ENCODE peak calls at places on chromosomes 7 and 10, in five cellular contexts. C, R, Q, V and O are unnamed samples. For H3K4me1, the result is how much of the 10 kb centered on the place peaks cover.

GRCh38 chr10:61280303-61280702 is 172.9 kb downstream of the TMEM26 start:
- DNase-seq in C (no peak), R (no peak), Q (no peak), V (no peak), O (no peak)

GRCh38 chr10:109040622-109041021 is 882.7 kb downstream of the XPNPEP1 start:
- DNase-seq in C (no peak), R (no peak), Q (no peak), V (no peak), O (no peak)

GRCh38 chr10:77898323-77899079 is 28.1 kb downstream of the DLG5 start:
- DNase-seq in C (no peak), R (no peak), Q (no peak), V (no peak), O (peak)

GRCh38 chr7:8781166-8781565 is 347.8 kb downstream of the NXPH1 start:
- DNase-seq in C (no peak), R (no peak), Q (no peak), V (no peak), O (no peak)

GRCh38 chr10:62130948-62131347 is 137.7 kb downstream of the RTKN2 start:
- DNase-seq in C (no peak), R (no peak), Q (no peak), V (no peak), O (no peak)

GRCh38 chr10:45452743-45453452 is 78.9 kb downstream of the ALOX5 start:
- DNase-seq in C (no peak), R (no peak), Q (no peak), V (no peak), O (no peak)

GRCh38 chr7:101255841-101256240 is 11.0 kb upstream of the FIS1 start:
- DNase-seq in C (no peak), R (no peak), Q (no peak), V (no peak), O (no peak)

GRCh38 chr7:16062269-16062668 is 359.1 kb downstream of the CRPPA start:
- DNase-seq in C (no peak), R (no peak), Q (no peak), V (no peak), O (no peak)

GRCh38 chr7:47877336-47877735 is 70.9 kb downstream of the PKD1L1 start:
- DNase-seq in C (no peak), R (no peak), Q (no peak), V (no peak), O (no peak)

GRCh38 chr7:83060218-83060617 is 102.5 kb downstream of the PCLO start:
- DNase-seq in C (no peak), R (no peak), Q (no peak), V (no peak), O (peak)

GRCh38 chr7:150633926-150634325 is 1.7 kb upstream of the GIMAP6 start:
- DNase-seq in C (no peak), R (no peak), Q (no peak), V (no peak), O (no peak)

GRCh38 chr7:150631866-150632864 is at the start of gene GIMAP6:
- DNase-seq in C (no peak), R (no peak), Q (no peak), V (no peak), O (no peak)

GRCh38 chr7:150627959-150628358 is 4.2 kb downstream of the GIMAP6 start:
- DNase-seq in C (no peak), R (no peak), Q (no peak), V (no peak), O (no peak)

GRCh38 chr7:150629347-150629746 is 2.8 kb downstream of the GIMAP6 start:
- DNase-seq in C (no peak), R (no peak), Q (no peak), V (peak), O (no peak)

GRCh38 chr7:150631084-150631824 is 931 bp downstream of the GIMAP6 start:
- DNase-seq in C (no peak), R (no peak), Q (no peak), V (peak), O (peak)
- TF ChIP-seq POLR2A in C (no peak), R (no peak), Q (no peak), V (no peak), O (peak)

GRCh38 chr10:114396455-114396854 is 7.8 kb downstream of the AFAP1L2 start:
- DNase-seq in C (no peak), R (no peak), Q (no peak), V (no peak), O (no peak)
- H3K4me1 ChIP-seq in C (under half), R (under half), Q (under half), V (under half), O (half or more)

DNA sequence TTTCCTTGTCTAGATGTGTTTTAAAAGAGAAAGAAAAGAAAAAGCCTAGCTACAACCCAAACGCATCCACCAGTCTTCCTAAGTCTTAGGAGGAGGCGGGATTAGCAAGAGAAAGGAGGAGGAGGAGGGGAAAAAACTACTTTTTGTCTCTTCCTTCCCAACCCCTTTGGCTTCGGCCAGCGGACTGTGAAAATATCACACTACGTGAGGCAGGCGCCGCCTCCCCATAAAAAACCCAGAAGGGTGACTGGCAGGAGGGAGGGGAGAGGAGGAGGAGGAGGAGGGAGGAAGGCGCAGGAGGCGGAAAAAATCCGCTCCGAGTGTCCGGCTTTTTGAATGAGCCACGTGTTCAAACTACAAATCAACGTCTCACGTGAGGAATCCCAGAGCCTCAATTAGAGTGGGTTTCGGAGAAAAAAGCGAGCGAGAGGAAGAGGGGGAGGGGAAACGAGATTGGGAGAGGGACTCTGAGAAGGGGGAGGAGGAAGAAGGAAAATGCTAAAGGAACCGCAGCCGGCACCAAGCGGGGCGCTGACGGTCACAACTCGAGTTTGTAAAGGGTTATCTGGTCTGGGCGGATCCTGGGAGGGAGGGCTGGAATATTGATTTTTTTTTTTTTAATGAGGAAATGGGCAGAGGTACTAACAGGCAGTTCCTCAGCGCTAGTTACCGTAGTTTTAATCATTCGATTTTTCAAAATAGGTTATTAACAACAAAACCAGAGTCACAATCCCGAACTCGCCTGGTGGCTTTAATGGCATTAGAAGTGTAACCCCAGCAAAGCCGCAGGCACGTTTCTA is at the start of gene IGF2BP3:
- DNase-seq in C (no peak), R (no peak), Q (peak), V (no peak), O (no peak)
- TF ChIP-seq POLR2A in C (no peak), R (no peak), Q (no peak), V (no peak), O (no peak)

DNA sequence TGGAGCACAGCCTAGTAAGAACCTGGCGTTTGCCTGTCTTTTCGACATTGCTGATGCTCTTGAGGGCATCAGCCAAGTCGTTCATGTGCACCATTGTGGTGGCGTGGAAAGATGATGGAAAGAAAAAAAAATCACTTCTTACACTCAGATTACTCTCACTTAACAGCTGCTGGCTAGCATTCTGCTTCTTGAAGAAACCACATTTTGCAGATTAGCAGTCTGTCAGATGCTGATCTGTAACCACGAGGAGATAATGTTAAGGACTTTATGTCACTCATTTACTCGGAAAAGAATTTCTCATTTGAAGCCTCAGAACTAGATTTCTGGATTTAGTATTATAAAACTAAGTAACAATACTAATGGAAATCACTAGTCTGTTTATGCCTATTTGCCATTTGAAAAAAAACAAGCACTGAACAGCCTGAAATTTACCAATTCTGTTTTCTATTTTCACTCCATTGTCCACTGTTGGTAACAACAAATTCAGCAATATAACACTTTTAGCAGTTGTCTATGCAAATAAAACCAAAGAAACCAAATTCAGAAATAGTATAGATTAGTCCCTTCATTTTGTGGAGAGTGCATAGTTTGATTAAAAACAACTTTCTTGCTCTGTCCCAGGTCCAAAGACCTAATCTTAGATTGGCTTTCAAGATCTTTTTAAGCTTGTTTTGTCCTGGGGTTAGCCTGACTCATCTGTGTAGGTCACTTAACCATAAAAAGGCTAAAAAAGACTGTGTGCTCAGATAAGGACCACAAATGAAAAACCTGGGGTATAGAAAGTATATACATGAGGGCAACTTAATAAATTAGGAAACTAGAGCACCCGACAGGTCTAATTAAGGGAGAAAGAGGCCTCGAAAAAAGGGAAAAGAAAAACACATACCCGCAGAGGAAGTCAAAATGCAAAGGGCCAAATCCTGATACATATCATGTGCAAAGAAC is 67.5 kb downstream of the NT5C2 start:
- DNase-seq in C (no peak), R (no peak), Q (no peak), V (no peak), O (no peak)
- H3K4me1 ChIP-seq in C (under half), R (under half), Q (under half), V (under half), O (under half)

GRCh38 chr10:30434273-30435067 is 486 bp downstream of the MAP3K8 start:
- DNase-seq in C (peak), R (peak), Q (peak), V (peak), O (peak)
- TF ChIP-seq POLR2A in C (peak), R (peak), Q (no peak), V (peak), O (peak)

GRCh38 chr10:100908378-100908777 is 4.4 kb upstream of the SLF2 start:
- DNase-seq in C (no peak), R (no peak), Q (no peak), V (no peak), O (no peak)

GRCh38 chr10:100909506-100910260 is 3.1 kb upstream of the SLF2 start:
- DNase-seq in C (peak), R (no peak), Q (no peak), V (peak), O (no peak)

GRCh38 chr10:100904903-100905302 is 7.9 kb upstream of the SLF2 start:
- DNase-seq in C (no peak), R (no peak), Q (no peak), V (no peak), O (no peak)

GRCh38 chr10:100907773-100908172 is 5.0 kb upstream of the SLF2 start:
- DNase-seq in C (no peak), R (no peak), Q (no peak), V (no peak), O (no peak)

GRCh38 chr10:100907175-100907574 is 5.6 kb upstream of the SLF2 start:
- DNase-seq in C (no peak), R (no peak), Q (no peak), V (no peak), O (no peak)
- H3K4me1 ChIP-seq in C (under half), R (under half), Q (under half), V (under half), O (under half)

GRCh38 chr10:70404036-70404905 is at the start of gene EIF4EBP2:
- DNase-seq in C (peak), R (peak), Q (peak), V (peak), O (peak)
- TF ChIP-seq POLR2A in C (peak), R (peak), Q (peak), V (peak), O (peak)

GRCh38 chr7:12706900-12707536 is 19.6 kb downstream of the ARL4A start:
- DNase-seq in C (no peak), R (no peak), Q (no peak), V (no peak), O (no peak)

GRCh38 chr7:12712236-12712635 is 24.8 kb downstream of the ARL4A start:
- DNase-seq in C (no peak), R (no peak), Q (no peak), V (no peak), O (no peak)

GRCh38 chr7:12711124-12711523 is 23.7 kb downstream of the ARL4A start:
- DNase-seq in C (no peak), R (no peak), Q (no peak), V (no peak), O (no peak)

GRCh38 chr7:12708314-12708713 is 20.9 kb downstream of the ARL4A start:
- DNase-seq in C (no peak), R (no peak), Q (no peak), V (no peak), O (no peak)

DNA sequence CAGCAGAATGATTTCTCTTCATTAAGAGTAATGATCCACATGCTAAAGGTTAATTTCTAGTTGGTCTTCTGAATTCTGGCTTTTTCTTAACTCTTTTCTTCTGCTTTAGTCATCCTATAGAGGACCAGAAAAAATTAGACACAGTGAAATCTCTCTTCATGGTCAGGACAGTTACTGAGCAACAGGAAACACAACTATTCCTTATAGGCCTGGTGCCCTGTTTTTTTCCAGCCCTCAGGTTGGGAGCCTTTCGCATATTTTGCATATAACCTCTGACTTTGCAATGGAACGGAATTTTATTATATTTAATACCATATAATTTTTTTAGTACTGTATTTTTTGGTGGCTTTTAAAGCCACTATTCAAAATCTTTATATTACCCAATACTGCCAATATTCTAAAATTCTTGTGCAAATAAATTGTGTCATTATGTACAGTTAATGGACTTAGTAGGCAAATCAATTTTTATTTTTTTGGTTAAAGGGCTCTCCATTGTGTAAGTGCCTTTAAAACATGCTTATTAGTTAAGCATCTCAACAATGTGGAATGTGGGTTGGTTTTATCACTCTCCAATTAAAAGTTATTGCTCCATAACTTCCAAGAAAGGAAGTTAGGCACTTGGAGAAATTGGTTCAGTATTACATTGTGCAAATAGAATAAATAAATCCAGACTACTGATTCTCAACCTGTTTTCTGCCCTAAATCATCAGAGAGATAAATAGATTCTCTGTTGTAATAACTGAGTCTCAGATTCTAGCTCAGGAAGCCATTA is 22.5 kb downstream of the ARL4A start:
- DNase-seq in C (no peak), R (no peak), Q (no peak), V (no peak), O (no peak)
- H3K4me1 ChIP-seq in C (under half), R (under half), Q (under half), V (under half), O (under half)